ENCODE peak calls at places on chromosome X, in six cellular contexts. S, L, Y, K, U and D are unnamed samples.

GRCh38 chrX:2894885-2895292 is 34.2 kb downstream of the ARSD start:
- DNase-seq in Y (no peak), K (no peak), U (no peak), L (peak; percentile 23), S (peak; percentile 14), D (no peak)

GRCh38 chrX:149003863-149004660 is 501.0 kb downstream of the IDS start:
- DNase-seq in Y (no peak), U (no peak), L (no peak), S (no peak), K (no peak), D (no peak)

GRCh38 chrX:24920769-24921168 is 95.0 kb downstream of the ARX start:
- DNase-seq in S (no peak), L (no peak), K (no peak), U (no peak), Y (no peak), D (no peak)

GRCh38 chrX:83511208-83511607 is 3.1 kb downstream of the POU3F4 start:
- DNase-seq in L (no peak), Y (no peak), S (no peak), K (peak; percentile 50), U (no peak), D (no peak)

GRCh38 chrX:134294548-134294947 is 57.6 kb downstream of the CCDC160 start:
- DNase-seq in U (no peak), L (no peak), Y (no peak), K (no peak), S (no peak), D (no peak)

GRCh38 chrX:130083656-130084382 is 26.5 kb downstream of the ELF4 start:
- DNase-seq in L (no peak), U (no peak), K (no peak), S (no peak), Y (no peak), D (no peak)

GRCh38 chrX:28910501-28910900 is 323.3 kb downstream of the IL1RAPL1 start:
- DNase-seq in Y (no peak), S (no peak), L (no peak), U (no peak), K (no peak), D (no peak)

GRCh38 chrX:155632424-155633100 is 19.8 kb upstream of the TMLHE start:
- DNase-seq in K (no peak), L (no peak), S (no peak), Y (peak; percentile 35), U (no peak), D (no peak)

GRCh38 chrX:37302569-37302968 is 46.6 kb upstream of the PRRG1 start:
- DNase-seq in L (no peak), U (no peak), K (no peak), Y (no peak), S (no peak), D (no peak)

GRCh38 chrX:7068939-7069367 is 78.6 kb upstream of the STS start:
- DNase-seq in K (peak; percentile 43), Y (peak; percentile 93), S (no peak), U (no peak), L (no peak), D (no peak)

GRCh38 chrX:115018944-115019343 is 1.5 kb upstream of the IL13RA2 start:
- DNase-seq in S (no peak), U (no peak), K (no peak), Y (no peak), L (no peak), D (no peak)

GRCh38 chrX:8987672-8988250 is 46.2 kb downstream of the FAM9B start:
- DNase-seq in U (peak; percentile 10), Y (no peak), S (no peak), K (no peak), L (no peak), D (peak; percentile 56)

GRCh38 chrX:13661735-13662536 is 9.0 kb downstream of the TCEANC start:
- DNase-seq in U (peak; percentile 19), K (no peak), S (no peak), L (no peak), Y (no peak), D (no peak)

GRCh38 chrX:109732319-109732779 is 708 bp downstream of the ACSL4 start:
- DNase-seq in Y (peak; percentile 30), L (no peak), S (no peak), K (peak; percentile 9), U (peak; percentile 7), D (no peak)

GRCh38 chrX:152993933-152994332 is at the start of gene PNMA5:
- DNase-seq in Y (no peak), U (no peak), S (no peak), L (no peak), K (no peak), D (no peak)

GRCh38 chrX:69613946-69614345 is 2.0 kb upstream of the EDA start:
- DNase-seq in S (no peak), U (no peak), K (no peak), Y (no peak), L (no peak), D (no peak)

GRCh38 chrX:34563809-34564208 is 93.3 kb downstream of the TMEM47 start:
- DNase-seq in S (no peak), K (no peak), L (no peak), U (no peak), Y (no peak), D (no peak)